ENCODE peak calls at places on chromosome 16, in ten cellular contexts. V is HFFc6; C is CD4-positive, alpha-beta T cell; K is activated T-helper 1 cell treated with Interleukin-2 at 50 U/mL for 16 hours; D is NCI-H1092 treated with DMSO at 0.1 percent for 48 hours; P is naive thymus-derived CD8-positive, alpha-beta T cell; O is NCI-H2029 treated with DMSO at 0.1 percent for 48 hours; Y is Daoy; M is spleen; T is effector memory CD4-positive, alpha-beta T cell. J is an unnamed sample.

GRCh38 chr16:49350265-49351103 is 23.1 kb upstream of the C16orf78 start:
- DNase-seq in C (peak; percentile 15), M (no peak), D (peak; percentile 37), O (no peak), V (peak; percentile 13), K (peak; percentile 3), Y (peak; percentile 47), T (no peak), P (peak; percentile 4), J (peak; percentile 12)

GRCh38 chr16:19696961-19697360 is 21.1 kb downstream of the KNOP1 start:
- DNase-seq in C (no peak), K (no peak), D (peak; percentile 94), O (peak; percentile 87), M (peak; percentile 74), T (no peak), P (no peak), V (no peak), Y (no peak), J (no peak)

GRCh38 chr16:70754874-70755600 is 45.9 kb downstream of the VAC14 start:
- DNase-seq in T (no peak), C (no peak), D (no peak), V (no peak), P (no peak), M (peak; percentile 62), K (no peak), Y (no peak), O (no peak), J (no peak)

GRCh38 chr16:700684-701584 is 4.7 kb downstream of the FBXL16 start:
- DNase-seq in P (peak; percentile 63), O (no peak), D (no peak), C (no peak), K (no peak), T (no peak), M (no peak), V (no peak), Y (no peak), J (no peak)

GRCh38 chr16:4351880-4352279 is 759 bp upstream of the PAM16 start:
- DNase-seq in K (no peak), Y (peak; percentile 40), O (no peak), V (peak; percentile 47), P (no peak), T (no peak), M (no peak), C (no peak), D (no peak), J (peak; percentile 74)

GRCh38 chr16:3363793-3364192 is 8.1 kb downstream of the OR2C1 start:
- DNase-seq in Y (peak; percentile 13), P (no peak), M (no peak), V (no peak), O (no peak), K (no peak), T (no peak), D (no peak), C (no peak), J (no peak)

GRCh38 chr16:84532299-84532724 is 27.9 kb upstream of the MEAK7 start:
- DNase-seq in V (peak; percentile 97), O (no peak), Y (peak; percentile 91), D (no peak), K (no peak), C (no peak), P (no peak), T (no peak), M (peak; percentile 84), J (peak; percentile 98)

GRCh38 chr16:86516618-86517003 is 6.3 kb downstream of the FOXF1 start:
- DNase-seq in M (no peak), T (no peak), O (no peak), V (no peak), P (no peak), K (no peak), C (no peak), Y (no peak), D (no peak), J (peak; percentile 53)

GRCh38 chr16:81571175-81571574 is 126.6 kb downstream of the CMIP start:
- DNase-seq in T (no peak), P (no peak), V (no peak), Y (no peak), M (no peak), K (no peak), O (no peak), C (no peak), D (no peak), J (no peak)

GRCh38 chr16:49575352-49576172 is 202.0 kb downstream of the C16orf78 start:
- DNase-seq in V (no peak), C (no peak), T (no peak), P (no peak), Y (no peak), O (no peak), M (peak; percentile 84), K (no peak), D (no peak), J (no peak)

GRCh38 chr16:89044394-89045180 is 49.1 kb upstream of the ACSF3 start:
- DNase-seq in V (no peak), K (no peak), M (peak; percentile 40), T (no peak), P (no peak), C (no peak), O (no peak), Y (no peak), D (peak; percentile 60), J (no peak)

GRCh38 chr16:24980077-24980793 is 34.9 kb downstream of the ARHGAP17 start:
- DNase-seq in O (no peak), C (no peak), M (peak; percentile 70), P (no peak), T (no peak), Y (no peak), K (no peak), D (no peak), V (no peak), J (no peak)

GRCh38 chr16:82050909-82051357 is 15.9 kb downstream of the HSD17B2 start:
- DNase-seq in O (no peak), M (no peak), P (no peak), K (no peak), D (no peak), C (no peak), T (no peak), Y (no peak), V (no peak), J (no peak)

GRCh38 chr16:19884611-19885455 is at the start of gene GPRC5B:
- DNase-seq in K (peak; percentile 41), O (peak; percentile 35), M (peak; percentile 81), V (no peak), T (peak; percentile 34), C (peak; percentile 20), D (peak; percentile 37), P (peak; percentile 52), Y (peak; percentile 51), J (no peak)

GRCh38 chr16:73172621-73173312 is 124.8 kb upstream of the ZFHX3 start:
- DNase-seq in Y (peak; percentile 85), T (no peak), M (no peak), K (no peak), V (peak; percentile 90), O (peak; percentile 81), D (peak; percentile 98), C (no peak), P (no peak), J (peak; percentile 90)

GRCh38 chr16:84479716-84480450 is 24.6 kb downstream of the MEAK7 start:
- DNase-seq in D (no peak), O (no peak), V (no peak), T (no peak), Y (no peak), P (no peak), K (no peak), M (no peak), C (no peak), J (no peak)

GRCh38 chr16:77949445-77949844 is 72.9 kb upstream of the CLEC3A start:
- DNase-seq in C (no peak), T (no peak), Y (no peak), O (no peak), D (no peak), M (no peak), K (no peak), V (no peak), P (no peak), J (no peak)

GRCh38 chr16:11066231-11066870 is 122.0 kb downstream of the CLEC16A start:
- DNase-seq in M (no peak), P (no peak), K (no peak), Y (no peak), T (no peak), D (no peak), V (no peak), C (no peak), O (no peak), J (no peak)

GRCh38 chr16:67661864-67662652 is 1.3 kb downstream of the PARD6A start:
- DNase-seq in P (no peak), V (no peak), O (no peak), M (peak; percentile 84), Y (no peak), K (no peak), C (no peak), T (no peak), D (no peak), J (no peak)

GRCh38 chr16:52404546-52404945 is 142.4 kb downstream of the TOX3 start:
- DNase-seq in T (no peak), D (no peak), C (no peak), P (no peak), K (no peak), Y (no peak), O (no peak), V (no peak), M (no peak), J (no peak)

GRCh38 chr16:10514369-10515055 is 65.9 kb downstream of the EMP2 start:
- DNase-seq in D (peak; percentile 41), C (peak; percentile 32), Y (peak; percentile 37), V (peak; percentile 49), T (no peak), M (no peak), K (no peak), O (peak; percentile 49), P (peak; percentile 50), J (peak; percentile 76)

GRCh38 chr16:21277927-21278706 is at the start of gene CRYM:
- DNase-seq in M (peak; percentile 89), O (peak; percentile 30), V (no peak), P (no peak), T (peak; percentile 3), Y (peak; percentile 59), K (no peak), C (peak; percentile 12), D (peak; percentile 25), J (no peak)

GRCh38 chr16:30491744-30492308 is 19.3 kb downstream of the ITGAL start:
- DNase-seq in P (peak; percentile 20), T (no peak), O (no peak), Y (peak; percentile 80), M (no peak), K (peak; percentile 13), D (no peak), V (peak; percentile 76), C (no peak), J (peak; percentile 67)

GRCh38 chr16:89050119-89050867 is 43.4 kb upstream of the ACSF3 start:
- DNase-seq in T (no peak), V (no peak), K (no peak), M (peak; percentile 74), D (no peak), Y (no peak), C (no peak), P (no peak), O (no peak), J (no peak)

GRCh38 chr16:29710227-29711219 is 31.5 kb downstream of the QPRT start:
- DNase-seq in V (peak; percentile 73), O (no peak), K (no peak), P (peak; percentile 65), C (no peak), T (no peak), Y (peak; percentile 49), D (peak; percentile 9), M (peak; percentile 47), J (peak; percentile 71)

GRCh38 chr16:53094013-53094630 is 39.3 kb downstream of the CHD9 start:
- DNase-seq in C (peak; percentile 10), Y (peak; percentile 66), D (peak; percentile 46), V (no peak), T (peak; percentile 40), P (no peak), M (peak; percentile 90), K (no peak), O (peak; percentile 26), J (no peak)

GRCh38 chr16:79360267-79360666 is 240.3 kb downstream of the MAF start:
- DNase-seq in P (no peak), K (no peak), M (no peak), Y (peak; percentile 12), D (no peak), C (no peak), O (no peak), V (no peak), T (no peak), J (no peak)

GRCh38 chr16:75086281-75086680 is 30.3 kb downstream of the LDHD start:
- DNase-seq in Y (no peak), O (no peak), P (no peak), C (no peak), K (no peak), V (no peak), D (no peak), M (no peak), T (no peak), J (no peak)